ENCODE peak calls at places on chromosomes 2 and 18, in nine cellular contexts. One of them, this sample, is unnamed. For H3K36me3, the result is how much of the 10 kb centered on the place peaks cover.

GRCh38 chr2:147490612-147491261 is 354.1 kb upstream of the ACVR2A start:
- DNase-seq in cardiac muscle cell: no peak
- DNase-seq in stomach: no peak
- DNase-seq in CD8-positive, alpha-beta T cell: no peak
- DNase-seq in esophagus squamous epithelium: no peak
- DNase-seq in PC-3: no peak
- DNase-seq in heart right ventricle: no peak
- DNase-seq in astrocyte: no peak
- DNase-seq in mammary epithelial cell: no peak
- DNase-seq in this sample: no peak

GRCh38 chr2:175976758-175977157 is 25.3 kb downstream of the LNPK start:
- DNase-seq in cardiac muscle cell: no peak
- DNase-seq in stomach: no peak
- DNase-seq in CD8-positive, alpha-beta T cell: no peak
- DNase-seq in esophagus squamous epithelium: no peak
- DNase-seq in PC-3: peak
- DNase-seq in heart right ventricle: no peak
- DNase-seq in astrocyte: peak
- DNase-seq in mammary epithelial cell: no peak
- DNase-seq in this sample: no peak

GRCh38 chr2:55418512-55419235 is 982 bp downstream of the CCDC88A start:
- DNase-seq in cardiac muscle cell: no peak
- DNase-seq in stomach: no peak
- DNase-seq in CD8-positive, alpha-beta T cell: no peak
- DNase-seq in esophagus squamous epithelium: no peak
- DNase-seq in PC-3: no peak
- DNase-seq in heart right ventricle: no peak
- DNase-seq in astrocyte: no peak
- DNase-seq in mammary epithelial cell: peak
- DNase-seq in this sample: no peak

GRCh38 chr2:127612111-127612822 is 33.7 kb upstream of the GPR17 start:
- DNase-seq in cardiac muscle cell: no peak
- DNase-seq in stomach: peak
- DNase-seq in CD8-positive, alpha-beta T cell: peak
- DNase-seq in esophagus squamous epithelium: no peak
- DNase-seq in PC-3: no peak
- DNase-seq in heart right ventricle: no peak
- DNase-seq in astrocyte: no peak
- DNase-seq in mammary epithelial cell: no peak
- DNase-seq in this sample: no peak

GRCh38 chr2:167480232-167480985 is 592.1 kb downstream of the XIRP2 start:
- DNase-seq in cardiac muscle cell: no peak
- DNase-seq in stomach: no peak
- DNase-seq in CD8-positive, alpha-beta T cell: no peak
- DNase-seq in esophagus squamous epithelium: no peak
- DNase-seq in PC-3: no peak
- DNase-seq in heart right ventricle: no peak
- DNase-seq in astrocyte: no peak
- DNase-seq in mammary epithelial cell: no peak
- DNase-seq in this sample: no peak

GRCh38 chr18:43141208-43141607 is 25.7 kb upstream of the RIT2 start:
- DNase-seq in cardiac muscle cell: no peak
- DNase-seq in stomach: no peak
- DNase-seq in CD8-positive, alpha-beta T cell: no peak
- DNase-seq in esophagus squamous epithelium: no peak
- DNase-seq in PC-3: no peak
- DNase-seq in heart right ventricle: no peak
- DNase-seq in astrocyte: no peak
- DNase-seq in mammary epithelial cell: no peak
- DNase-seq in this sample: no peak

GRCh38 chr2:100623033-100623715 is 60.4 kb downstream of the PDCL3 start:
- DNase-seq in cardiac muscle cell: no peak
- DNase-seq in stomach: no peak
- DNase-seq in CD8-positive, alpha-beta T cell: no peak
- DNase-seq in esophagus squamous epithelium: no peak
- DNase-seq in PC-3: no peak
- DNase-seq in heart right ventricle: no peak
- DNase-seq in astrocyte: no peak
- DNase-seq in mammary epithelial cell: no peak
- DNase-seq in this sample: no peak

GRCh38 chr18:26546170-26546874 is 2.0 kb downstream of the KCTD1 start:
- DNase-seq in cardiac muscle cell: no peak
- DNase-seq in stomach: no peak
- DNase-seq in CD8-positive, alpha-beta T cell: no peak
- DNase-seq in esophagus squamous epithelium: no peak
- DNase-seq in PC-3: peak
- DNase-seq in heart right ventricle: no peak
- DNase-seq in astrocyte: peak
- DNase-seq in mammary epithelial cell: peak
- DNase-seq in this sample: no peak

GRCh38 chr2:135456431-135456830 is 74.6 kb downstream of the ZRANB3 start:
- DNase-seq in cardiac muscle cell: no peak
- DNase-seq in stomach: no peak
- DNase-seq in CD8-positive, alpha-beta T cell: no peak
- DNase-seq in esophagus squamous epithelium: no peak
- DNase-seq in PC-3: no peak
- DNase-seq in heart right ventricle: no peak
- DNase-seq in astrocyte: no peak
- DNase-seq in mammary epithelial cell: no peak
- DNase-seq in this sample: no peak

DNA sequence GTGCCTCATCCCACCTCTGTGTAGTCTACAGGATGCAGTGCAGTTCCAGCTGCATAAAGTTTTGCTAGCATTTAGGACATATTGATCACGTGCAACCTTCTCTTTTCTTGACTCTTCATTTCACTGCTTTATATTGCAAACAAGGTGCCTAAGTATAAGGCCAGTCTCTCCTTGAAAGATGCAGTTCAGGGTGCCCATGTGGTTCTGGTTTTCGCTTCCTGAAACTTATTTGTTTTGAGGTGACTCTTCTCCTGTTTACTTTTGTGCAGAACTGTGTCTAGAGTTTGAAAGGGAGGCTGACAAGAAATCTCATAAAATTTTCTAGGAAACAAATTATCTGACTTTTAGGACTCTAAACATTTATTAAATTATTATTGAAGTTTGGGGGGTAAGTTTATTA is 189.9 kb downstream of the UBE2E3 start:
- DNase-seq in cardiac muscle cell: no peak
- DNase-seq in stomach: no peak
- DNase-seq in CD8-positive, alpha-beta T cell: no peak
- DNase-seq in esophagus squamous epithelium: no peak
- DNase-seq in PC-3: peak
- DNase-seq in heart right ventricle: no peak
- DNase-seq in astrocyte: no peak
- DNase-seq in mammary epithelial cell: no peak
- DNase-seq in this sample: no peak
- TF ChIP-seq CTCF in cardiac muscle cell: no peak
- TF ChIP-seq CTCF in stomach: no peak
- TF ChIP-seq CTCF in CD8-positive, alpha-beta T cell: no peak
- TF ChIP-seq CTCF in esophagus squamous epithelium: no peak
- TF ChIP-seq CTCF in PC-3: no peak
- TF ChIP-seq CTCF in heart right ventricle: no peak
- TF ChIP-seq CTCF in astrocyte: no peak
- TF ChIP-seq CTCF in mammary epithelial cell: no peak
- TF ChIP-seq CTCF in this sample: no peak

DNA sequence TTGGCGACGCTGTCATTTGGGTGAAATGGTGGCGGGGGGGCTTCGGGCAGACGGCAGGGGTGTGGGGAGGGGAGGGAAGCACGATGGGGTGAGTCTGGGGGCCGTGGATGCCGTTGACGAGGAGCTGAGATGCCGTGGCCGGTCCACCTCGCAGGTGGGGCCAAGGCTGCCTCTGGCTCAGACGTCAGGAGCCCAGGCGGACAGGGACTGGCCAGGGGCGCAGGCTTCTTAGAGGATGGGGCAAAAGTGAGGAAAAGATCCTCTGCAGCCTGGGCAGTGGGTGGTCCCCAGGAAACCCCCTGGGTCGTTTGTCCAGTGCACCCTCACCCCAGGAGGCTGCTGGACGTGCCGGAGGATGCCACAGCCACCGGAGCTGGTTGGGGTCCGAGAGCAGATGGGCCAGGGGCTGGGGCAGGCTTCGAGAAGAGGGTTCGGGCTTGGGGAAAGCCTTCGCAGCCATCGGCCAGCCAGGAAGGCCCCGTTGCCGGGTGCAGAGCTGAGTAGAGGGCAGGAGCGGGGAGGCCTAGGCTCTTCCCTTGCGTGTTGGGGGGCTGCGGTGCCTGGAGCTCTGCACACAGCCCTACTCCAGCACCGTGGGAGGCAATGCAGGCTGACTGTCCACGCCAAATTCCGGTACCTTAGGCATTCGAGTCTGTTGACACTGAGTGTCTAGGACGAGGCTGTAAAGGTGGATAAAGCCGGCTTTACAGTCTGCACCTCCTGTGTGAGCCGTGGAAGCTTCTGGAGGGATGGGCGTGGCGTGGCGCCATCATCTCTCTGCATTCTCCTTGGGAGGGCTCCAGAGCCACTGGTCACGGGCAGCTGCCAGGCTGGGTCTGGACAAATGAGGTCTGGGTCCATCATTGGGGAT is 18.8 kb downstream of the GPC1 start:
- DNase-seq in cardiac muscle cell: no peak
- DNase-seq in stomach: no peak
- DNase-seq in CD8-positive, alpha-beta T cell: no peak
- DNase-seq in esophagus squamous epithelium: no peak
- DNase-seq in PC-3: no peak
- DNase-seq in heart right ventricle: no peak
- DNase-seq in astrocyte: no peak
- DNase-seq in mammary epithelial cell: no peak
- DNase-seq in this sample: no peak
- H3K4me3 ChIP-seq in cardiac muscle cell: peak
- H3K4me3 ChIP-seq in stomach: peak
- H3K4me3 ChIP-seq in CD8-positive, alpha-beta T cell: peak
- H3K4me3 ChIP-seq in esophagus squamous epithelium: peak
- H3K4me3 ChIP-seq in PC-3: no peak
- H3K4me3 ChIP-seq in heart right ventricle: no peak
- H3K4me3 ChIP-seq in astrocyte: no peak
- H3K4me3 ChIP-seq in mammary epithelial cell: no peak
- H3K4me3 ChIP-seq in this sample: peak

DNA sequence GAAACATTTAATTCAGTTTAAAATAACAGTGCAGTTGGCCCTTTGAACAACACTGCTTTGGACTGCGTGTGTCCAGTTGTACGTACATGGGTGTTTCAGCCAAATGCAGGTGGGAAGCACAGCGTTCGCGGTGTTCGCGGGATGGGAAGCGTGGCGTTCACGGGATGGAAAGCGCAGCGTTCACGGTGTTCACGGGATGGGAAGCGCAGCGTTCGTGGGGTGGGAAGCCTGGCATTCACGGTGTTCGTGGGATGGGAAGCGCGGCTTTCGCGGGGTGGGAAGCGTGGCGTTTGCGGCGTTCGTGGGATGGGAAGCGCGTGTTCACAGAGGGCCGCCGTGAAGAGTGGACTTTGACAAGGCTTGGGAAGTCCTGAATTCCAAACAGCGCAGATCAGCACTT is 47.6 kb downstream of the CTDP1 start:
- DNase-seq in cardiac muscle cell: no peak
- DNase-seq in stomach: no peak
- DNase-seq in CD8-positive, alpha-beta T cell: no peak
- DNase-seq in esophagus squamous epithelium: no peak
- DNase-seq in PC-3: no peak
- DNase-seq in heart right ventricle: no peak
- DNase-seq in astrocyte: no peak
- DNase-seq in mammary epithelial cell: no peak
- DNase-seq in this sample: no peak
- H3K36me3 ChIP-seq in cardiac muscle cell: under half
- H3K36me3 ChIP-seq in stomach: half or more
- H3K36me3 ChIP-seq in CD8-positive, alpha-beta T cell: under half
- H3K36me3 ChIP-seq in esophagus squamous epithelium: half or more
- H3K36me3 ChIP-seq in PC-3: under half
- H3K36me3 ChIP-seq in heart right ventricle: under half
- H3K36me3 ChIP-seq in astrocyte: under half
- H3K36me3 ChIP-seq in mammary epithelial cell: under half
- H3K36me3 ChIP-seq in this sample: under half

GRCh38 chr2:42928692-42929576 is 136.6 kb upstream of the HAAO start:
- DNase-seq in cardiac muscle cell: peak
- DNase-seq in stomach: no peak
- DNase-seq in CD8-positive, alpha-beta T cell: no peak
- DNase-seq in esophagus squamous epithelium: no peak
- DNase-seq in PC-3: peak
- DNase-seq in heart right ventricle: no peak
- DNase-seq in astrocyte: no peak
- DNase-seq in mammary epithelial cell: no peak
- DNase-seq in this sample: no peak
- TF ChIP-seq CTCF in cardiac muscle cell: peak
- TF ChIP-seq CTCF in stomach: peak
- TF ChIP-seq CTCF in CD8-positive, alpha-beta T cell: no peak
- TF ChIP-seq CTCF in esophagus squamous epithelium: peak
- TF ChIP-seq CTCF in PC-3: peak
- TF ChIP-seq CTCF in heart right ventricle: peak
- TF ChIP-seq CTCF in astrocyte: peak
- TF ChIP-seq CTCF in mammary epithelial cell: peak
- TF ChIP-seq CTCF in this sample: peak

GRCh38 chr2:121596221-121597080 is 52.8 kb downstream of the CLASP1 start:
- DNase-seq in cardiac muscle cell: peak
- DNase-seq in stomach: no peak
- DNase-seq in CD8-positive, alpha-beta T cell: no peak
- DNase-seq in esophagus squamous epithelium: no peak
- DNase-seq in PC-3: peak
- DNase-seq in heart right ventricle: peak
- DNase-seq in astrocyte: peak
- DNase-seq in mammary epithelial cell: peak
- DNase-seq in this sample: peak
- H3K4me3 ChIP-seq in cardiac muscle cell: no peak
- H3K4me3 ChIP-seq in stomach: peak
- H3K4me3 ChIP-seq in CD8-positive, alpha-beta T cell: no peak
- H3K4me3 ChIP-seq in esophagus squamous epithelium: peak
- H3K4me3 ChIP-seq in PC-3: peak
- H3K4me3 ChIP-seq in heart right ventricle: peak
- H3K4me3 ChIP-seq in astrocyte: no peak
- H3K4me3 ChIP-seq in mammary epithelial cell: no peak
- H3K4me3 ChIP-seq in this sample: peak

GRCh38 chr2:208311954-208312353 is 45.9 kb downstream of the PIKFYVE start:
- DNase-seq in cardiac muscle cell: no peak
- DNase-seq in stomach: no peak
- DNase-seq in CD8-positive, alpha-beta T cell: no peak
- DNase-seq in esophagus squamous epithelium: no peak
- DNase-seq in PC-3: no peak
- DNase-seq in heart right ventricle: no peak
- DNase-seq in astrocyte: peak
- DNase-seq in mammary epithelial cell: peak
- DNase-seq in this sample: no peak
- H3K36me3 ChIP-seq in cardiac muscle cell: under half
- H3K36me3 ChIP-seq in stomach: under half
- H3K36me3 ChIP-seq in CD8-positive, alpha-beta T cell: under half
- H3K36me3 ChIP-seq in esophagus squamous epithelium: under half
- H3K36me3 ChIP-seq in PC-3: under half
- H3K36me3 ChIP-seq in heart right ventricle: under half
- H3K36me3 ChIP-seq in astrocyte: under half
- H3K36me3 ChIP-seq in mammary epithelial cell: under half
- H3K36me3 ChIP-seq in this sample: under half